ENCODE peak calls at places on chromosomes 6 and 20, in four cellular contexts. M is dorsolateral prefrontal cortex, W is AG10803, F is fibroblast of mammary gland. L is an unnamed sample.

GRCh38 chr6:125316621-125317020 is 14.9 kb upstream of the HDDC2 start:
- DNase-seq in M (peak), W (no peak), F (no peak), L (no peak)

GRCh38 chr6:146855889-146856288 is 257.1 kb downstream of the ADGB start:
- DNase-seq in F (no peak), M (no peak), W (no peak), L (no peak)

GRCh38 chr20:62858059-62858458 is 3.6 kb downstream of the TCFL5 start:
- DNase-seq in M (peak), F (no peak), W (no peak), L (no peak)

GRCh38 chr20:43916073-43916874 is 1.6 kb downstream of the TOX2 start:
- DNase-seq in M (no peak), F (no peak), W (peak), L (no peak)

GRCh38 chr6:38676236-38676973 is 26.5 kb downstream of the GLO1 start:
- DNase-seq in W (no peak), M (no peak), F (no peak), L (no peak)

GRCh38 chr6:137122612-137123011 is 50.8 kb downstream of the IL22RA2 start:
- DNase-seq in W (no peak), M (no peak), F (no peak), L (peak)

GRCh38 chr6:113018351-113019151 is 671.4 kb downstream of the RFPL4B start:
- DNase-seq in F (peak), M (no peak), W (peak), L (peak)

GRCh38 chr6:31663961-31664789 is 622 bp downstream of the GPANK1 start:
- DNase-seq in M (no peak), W (peak), F (peak), L (peak)

GRCh38 chr6:12748815-12749521 is 32.4 kb downstream of the PHACTR1 start:
- DNase-seq in M (no peak), W (peak), F (no peak), L (no peak)

DNA sequence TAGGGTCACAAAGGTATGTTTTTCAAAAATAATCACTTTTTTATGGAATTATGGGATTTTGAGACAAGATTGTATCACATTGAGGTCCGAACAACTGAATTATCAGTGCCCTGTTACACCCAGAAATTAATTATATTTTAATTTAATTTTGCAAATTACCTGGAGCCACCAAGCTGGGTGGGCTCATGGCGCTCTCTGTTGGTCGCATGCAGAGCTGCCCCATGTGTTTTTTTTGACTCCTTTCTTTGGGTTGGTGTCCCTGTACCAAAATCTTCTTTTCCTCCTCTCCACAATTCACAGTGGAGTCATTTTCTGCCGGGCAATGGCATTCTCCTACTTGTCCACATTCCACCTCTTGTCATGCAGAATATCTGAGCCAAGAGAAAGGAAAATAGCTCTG is 38.9 kb upstream of the FRMD1 start:
- DNase-seq in M (no peak), W (no peak), F (no peak), L (no peak)
- TF ChIP-seq CTCF in M (no peak), W (peak), F (peak), L (peak)

DNA sequence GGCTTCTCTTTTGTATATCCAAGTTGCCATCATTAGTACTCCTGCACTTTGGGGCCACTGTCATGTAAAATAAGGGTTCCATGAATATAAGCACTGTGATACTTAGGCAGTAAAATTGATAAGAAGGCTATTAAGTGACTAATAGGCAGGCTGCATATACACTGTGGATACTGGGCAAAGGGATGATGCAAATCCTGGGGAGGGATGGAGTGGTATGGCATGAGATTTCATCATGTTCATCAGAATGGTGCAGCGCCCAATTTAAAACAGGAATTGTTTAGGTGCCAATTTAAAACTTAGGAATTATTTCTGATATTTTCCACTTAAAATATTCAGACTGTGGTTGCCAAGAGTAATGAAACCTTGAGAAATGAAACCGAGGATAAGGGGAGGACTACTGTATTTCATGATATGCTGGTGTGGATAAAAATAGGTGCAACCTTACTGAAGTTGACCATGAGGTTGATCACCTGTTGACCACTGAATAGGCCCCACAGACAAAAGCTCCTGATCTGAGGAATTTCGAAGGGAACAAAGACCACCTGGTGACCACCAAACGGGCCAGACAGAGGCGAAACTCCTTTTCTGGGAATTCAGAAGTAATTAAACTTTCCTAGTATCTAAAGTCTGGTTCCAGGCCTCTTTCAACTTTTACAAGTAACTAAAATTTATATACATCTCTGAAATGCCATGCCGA is 4.9 kb upstream of the TRIM39 start:
- DNase-seq in W (peak), F (peak), M (no peak), L (no peak)
- H3K4me3 ChIP-seq in W (no peak), F (no peak), M (no peak), L (no peak)

GRCh38 chr6:119163006-119163405 is 84.5 kb upstream of the FAM184A start:
- DNase-seq in M (no peak), W (no peak), F (no peak), L (no peak)
- TF ChIP-seq CTCF in M (no peak), W (no peak), F (no peak), L (no peak)

DNA sequence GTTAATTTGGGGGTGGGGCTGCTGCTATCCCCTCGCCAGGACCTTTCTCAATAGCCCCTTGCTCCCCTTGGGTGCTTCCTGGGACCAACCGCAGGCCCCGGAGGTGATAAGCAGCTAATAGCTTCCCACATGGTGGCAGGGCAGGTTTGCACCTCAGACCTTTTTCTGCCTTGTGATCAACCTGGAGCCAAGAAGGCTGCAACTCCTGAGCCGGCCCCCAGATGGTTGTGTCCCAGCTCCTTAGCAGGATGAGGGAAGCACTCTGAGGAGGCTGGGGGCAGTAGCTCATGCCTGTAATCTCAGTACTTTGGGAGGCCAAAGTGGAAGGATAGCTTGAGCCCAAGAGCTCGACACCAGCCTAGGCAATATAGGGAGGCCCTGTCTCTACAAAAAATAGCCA is 85.5 kb downstream of the BMP7 start:
- DNase-seq in W (no peak), M (no peak), F (no peak), L (no peak)
- H3K4me3 ChIP-seq in W (no peak), M (no peak), F (no peak), L (no peak)

GRCh38 chr20:41336711-41337492 is 3.7 kb upstream of the LPIN3 start:
- DNase-seq in M (no peak), W (no peak), F (no peak), L (no peak)

GRCh38 chr20:41344477-41344876 is 3.9 kb downstream of the LPIN3 start:
- DNase-seq in W (no peak), F (no peak), M (no peak), L (peak)

GRCh38 chr20:41342474-41343464 is 2.1 kb downstream of the LPIN3 start:
- DNase-seq in M (no peak), W (no peak), F (no peak), L (no peak)

GRCh38 chr20:41339957-41340326 is 679 bp upstream of the LPIN3 start:
- DNase-seq in W (peak), M (no peak), F (peak), L (peak)

GRCh38 chr20:41340327-41341055 is at the start of gene LPIN3:
- DNase-seq in W (peak), M (no peak), F (peak), L (peak)
- TF ChIP-seq CTCF in W (peak), M (no peak), F (no peak), L (peak)

GRCh38 chr6:138493413-138493812 is 5.9 kb downstream of the NHSL1 start:
- DNase-seq in F (peak), M (no peak), W (peak), L (peak)
- H3K4me3 ChIP-seq in F (no peak), M (no peak), W (no peak), L (no peak)

L was measured in epithelial cell of esophagus.